ENCODE peak calls at places on chromosomes 2 and 18, in six cellular contexts. A is PC-3, Y is cardiac muscle cell, T is thyroid gland, J is DND-41, N is K562. S is an unnamed sample.

GRCh38 chr2:20562540-20563225 is 88.2 kb downstream of the HS1BP3 start:
- DNase-seq in J (no peak), Y (peak; percentile 58), N (no peak), A (no peak), T (no peak), S (no peak)

GRCh38 chr2:28269019-28269784 is 123.5 kb upstream of the FOSL2 start:
- DNase-seq in A (peak; percentile 78), N (peak; percentile 46), T (no peak), Y (no peak), J (no peak), S (peak; percentile 52)

GRCh38 chr2:81658227-81658626 is 1353.7 kb upstream of the LRRTM1 start:
- DNase-seq in J (no peak), A (peak; percentile 98), N (no peak), Y (no peak), T (no peak), S (peak; percentile 76)

GRCh38 chr2:169036717-169037450 is 5.8 kb upstream of the ABCB11 start:
- DNase-seq in T (no peak), J (no peak), A (no peak), Y (no peak), N (no peak), S (no peak)

GRCh38 chr2:8277921-8278571 is 403.8 kb upstream of the ID2 start:
- DNase-seq in A (no peak), J (no peak), N (no peak), Y (no peak), T (no peak), S (no peak)

GRCh38 chr2:239201884-239202283 is 198.9 kb downstream of the HDAC4 start:
- DNase-seq in N (no peak), T (no peak), A (no peak), J (no peak), Y (no peak), S (no peak)

GRCh38 chr2:133586978-133587377 is 18.7 kb upstream of the NCKAP5 start:
- DNase-seq in A (peak; percentile 86), Y (no peak), T (no peak), J (no peak), N (no peak), S (no peak)

GRCh38 chr18:79707671-79708070 is 28.1 kb downstream of the CTDP1 start:
- DNase-seq in Y (no peak), N (no peak), A (no peak), T (no peak), J (no peak), S (no peak)

GRCh38 chr2:108920686-108921085 is 68.3 kb downstream of the EDAR start:
- DNase-seq in J (no peak), A (no peak), Y (no peak), N (no peak), T (no peak), S (no peak)

GRCh38 chr2:241131531-241131930 is 17.7 kb downstream of the PASK start:
- DNase-seq in N (no peak), J (no peak), A (no peak), Y (no peak), T (no peak), S (no peak)

GRCh38 chr2:218860950-218861381 is 1.4 kb downstream of the WNT6 start:
- DNase-seq in Y (peak; percentile 93), N (peak; percentile 46), J (peak; percentile 53), A (no peak), T (no peak), S (no peak)

GRCh38 chr2:102235042-102235473 is 48.2 kb downstream of the IL1RL2 start:
- DNase-seq in T (no peak), J (no peak), Y (no peak), A (no peak), N (no peak), S (no peak)
- TF ChIP-seq CTCF in T (no peak), J (no peak), Y (no peak), A (no peak), N (no peak), S (no peak)

GRCh38 chr18:27249933-27250332 is 64.8 kb upstream of the CHST9 start:
- DNase-seq in J (no peak), A (no peak), Y (no peak), N (no peak), T (no peak), S (no peak)
- H3K36me3 ChIP-seq in J (no peaks in the 10 kb centered on the region), A (no peaks in the 10 kb centered on the region), Y (no peaks in the 10 kb centered on the region), N (no peaks in the 10 kb centered on the region), T (no peaks in the 10 kb centered on the region), S (no peaks in the 10 kb centered on the region)

GRCh38 chr2:212005077-212005671 is 533.4 kb downstream of the ERBB4 start:
- DNase-seq in T (peak; percentile 55), N (peak; percentile 3), J (peak; percentile 44), A (peak; percentile 68), Y (peak; percentile 72), S (no peak)
- TF ChIP-seq CTCF in T (peak; percentile 55), N (no peak), J (peak; percentile 60), A (peak; percentile 82), Y (peak; percentile 79), S (peak; percentile 74)

DNA sequence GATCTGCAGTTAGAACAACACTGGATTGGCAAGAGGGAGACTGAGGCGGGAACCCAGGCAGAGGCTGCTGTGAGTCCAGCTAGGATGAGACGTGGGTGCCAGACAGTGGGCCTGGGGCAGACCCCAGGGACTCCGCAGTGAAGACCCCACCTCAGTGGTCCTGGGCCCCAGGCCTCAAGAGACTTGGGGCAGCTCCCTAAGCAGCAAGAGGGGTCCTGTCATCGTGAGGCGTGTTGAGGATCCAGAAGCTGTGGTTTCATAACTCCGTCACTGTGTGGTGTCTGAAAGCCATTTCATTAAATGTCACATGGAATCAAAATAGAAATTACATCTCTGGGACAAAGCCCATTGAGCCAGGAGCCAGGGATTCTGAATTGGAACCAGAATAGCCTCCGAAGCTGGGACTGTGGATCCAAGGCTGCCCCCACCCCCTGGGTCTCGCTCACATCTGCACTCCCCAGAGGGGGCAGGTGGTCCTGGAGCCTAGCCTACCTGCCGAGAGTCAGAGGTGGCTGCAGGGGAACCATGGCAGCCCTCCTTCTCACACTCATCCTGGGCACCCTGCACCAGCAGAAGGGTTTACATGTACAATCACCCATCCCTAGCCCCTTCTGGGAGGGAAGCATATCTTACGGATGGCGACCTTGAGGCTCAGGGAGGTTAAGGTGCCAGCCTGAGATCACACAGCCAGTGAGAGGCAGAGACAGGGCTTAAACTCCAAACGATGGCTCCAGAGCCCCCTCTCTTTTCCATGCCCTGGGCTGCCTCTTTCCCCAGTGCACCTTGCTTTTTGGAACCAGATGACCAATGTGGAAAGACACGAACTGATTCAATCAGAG is 23.2 kb downstream of the RRM2 start:
- DNase-seq in Y (no peak), N (no peak), A (no peak), T (no peak), J (no peak), S (no peak)
- H3K36me3 ChIP-seq in Y (no peaks in the 10 kb centered on the region), N (peaks cover 55% of the 10 kb centered on the region), A (no peaks in the 10 kb centered on the region), T (no peaks in the 10 kb centered on the region), J (peaks cover 91% of the 10 kb centered on the region), S (no peaks in the 10 kb centered on the region)

GRCh38 chr2:26681656-26682055 is 10.9 kb upstream of the KCNK3 start:
- DNase-seq in Y (no peak), J (no peak), N (no peak), A (no peak), T (no peak), S (no peak)
- TF ChIP-seq CTCF in Y (no peak), J (no peak), N (no peak), A (no peak), T (no peak), S (no peak)

GRCh38 chr18:9534844-9535243 is 59.5 kb downstream of the RALBP1 start:
- DNase-seq in Y (no peak), T (no peak), A (no peak), N (no peak), J (no peak), S (no peak)

GRCh38 chr18:9531791-9532410 is 56.6 kb downstream of the RALBP1 start:
- DNase-seq in A (no peak), T (no peak), Y (no peak), J (no peak), N (no peak), S (no peak)

GRCh38 chr18:9536354-9537152 is 61.2 kb downstream of the RALBP1 start:
- DNase-seq in N (no peak), Y (no peak), T (no peak), J (no peak), A (peak; percentile 84), S (no peak)

GRCh38 chr18:9537638-9538037 is 62.3 kb downstream of the RALBP1 start:
- DNase-seq in T (no peak), N (no peak), A (no peak), Y (no peak), J (no peak), S (no peak)

DNA sequence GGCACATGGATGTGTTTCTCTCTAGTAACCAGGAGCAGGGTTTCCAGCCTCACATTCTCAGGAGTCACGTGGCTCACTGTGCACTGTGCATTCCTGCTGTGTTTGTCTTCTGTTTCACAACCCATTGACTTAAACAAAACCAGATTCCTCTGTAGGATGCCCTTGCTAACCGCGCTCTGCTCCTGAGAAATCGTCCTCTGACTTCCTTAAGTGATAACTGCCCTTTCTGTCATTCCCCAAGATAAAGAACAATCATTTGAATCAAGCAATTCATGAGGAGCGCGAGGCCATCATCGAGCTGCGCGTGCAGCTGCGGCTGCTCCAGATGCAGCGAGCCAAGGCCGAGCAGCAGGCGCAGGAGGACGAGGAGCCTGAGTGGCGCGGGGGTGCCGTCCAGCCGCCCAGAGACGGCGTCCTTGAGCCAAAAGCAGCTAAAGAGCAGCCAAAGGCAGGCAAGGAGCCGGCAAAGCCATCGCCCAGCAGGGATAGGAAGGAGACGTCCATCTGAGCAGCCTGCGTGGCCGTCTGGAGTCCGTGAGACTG is 60.2 kb downstream of the RALBP1 start:
- DNase-seq in Y (no peak), J (no peak), A (peak; percentile 24), N (no peak), T (no peak), S (no peak)
- H3K36me3 ChIP-seq in Y (peaks cover 35% of the 10 kb centered on the region), J (peaks cover 78% of the 10 kb centered on the region), A (peaks cover 16% of the 10 kb centered on the region), N (peaks cover 73% of the 10 kb centered on the region), T (peaks cover 42% of the 10 kb centered on the region), S (peaks cover 4% of the 10 kb centered on the region)